ENCODE peak calls at places on chromosomes 13 and 19, in four cellular contexts. B is HepG2, N is GM12878, M is K562. O is an unnamed sample.

GRCh38 chr13:51682691-51683090 is 98.4 kb downstream of the WDFY2 start:
- DNase-seq in B (no peak), N (no peak), M (no peak), O (no peak)

GRCh38 chr13:72384186-72384823 is 343.1 kb downstream of the MZT1 start:
- DNase-seq in B (peak), N (no peak), M (no peak), O (no peak)

GRCh38 chr19:35708391-35708790 is 4.0 kb downstream of the ZBTB32 start:
- DNase-seq in B (no peak), N (no peak), M (no peak), O (no peak)

GRCh38 chr13:20400774-20401173 is 124.9 kb downstream of the CRYL1 start:
- DNase-seq in B (no peak), N (no peak), M (no peak), O (no peak)

GRCh38 chr19:15445807-15446376 is 3.9 kb downstream of the WIZ start:
- DNase-seq in B (no peak), N (no peak), M (no peak), O (no peak)

GRCh38 chr13:21675095-21676007 is 4.5 kb downstream of the FGF9 start:
- DNase-seq in B (no peak), N (no peak), M (no peak), O (peak)

GRCh38 chr19:53193534-53194222 is 520 bp upstream of the ZNF665 start:
- DNase-seq in B (no peak), N (no peak), M (no peak), O (no peak)

GRCh38 chr13:84607614-84608013 is 725.3 kb upstream of the SLITRK1 start:
- DNase-seq in B (no peak), N (no peak), M (no peak), O (no peak)

GRCh38 chr19:45439569-45440258 is 16.0 kb upstream of the ERCC1 start:
- DNase-seq in B (no peak), N (no peak), M (peak), O (peak)

GRCh38 chr13:45879666-45880065 is 28.1 kb upstream of the SIAH3 start:
- DNase-seq in B (peak), N (no peak), M (peak), O (peak)

GRCh38 chr19:35351441-35352176 is 3.9 kb downstream of the FFAR1 start:
- DNase-seq in B (no peak), N (no peak), M (no peak), O (no peak)

GRCh38 chr19:29836409-29836825 is 24.6 kb downstream of the CCNE1 start:
- DNase-seq in B (no peak), N (peak), M (no peak), O (no peak)

GRCh38 chr13:69951412-69951811 is 156.2 kb upstream of the ATXN8OS start:
- DNase-seq in B (no peak), N (no peak), M (no peak), O (no peak)

GRCh38 chr13:69950160-69950559 is 157.5 kb upstream of the ATXN8OS start:
- DNase-seq in B (no peak), N (no peak), M (no peak), O (no peak)

GRCh38 chr13:69947577-69947976 is 160.0 kb upstream of the ATXN8OS start:
- DNase-seq in B (no peak), N (no peak), M (no peak), O (no peak)

GRCh38 chr13:69946443-69946955 is 161.1 kb upstream of the ATXN8OS start:
- DNase-seq in B (no peak), N (no peak), M (no peak), O (no peak)

GRCh38 chr13:69948016-69948415 is 159.6 kb upstream of the ATXN8OS start:
- DNase-seq in B (no peak), N (peak), M (no peak), O (no peak)
- TF ChIP-seq SP1 in B (no peak), N (peak), M (no peak), O (no peak)

DNA sequence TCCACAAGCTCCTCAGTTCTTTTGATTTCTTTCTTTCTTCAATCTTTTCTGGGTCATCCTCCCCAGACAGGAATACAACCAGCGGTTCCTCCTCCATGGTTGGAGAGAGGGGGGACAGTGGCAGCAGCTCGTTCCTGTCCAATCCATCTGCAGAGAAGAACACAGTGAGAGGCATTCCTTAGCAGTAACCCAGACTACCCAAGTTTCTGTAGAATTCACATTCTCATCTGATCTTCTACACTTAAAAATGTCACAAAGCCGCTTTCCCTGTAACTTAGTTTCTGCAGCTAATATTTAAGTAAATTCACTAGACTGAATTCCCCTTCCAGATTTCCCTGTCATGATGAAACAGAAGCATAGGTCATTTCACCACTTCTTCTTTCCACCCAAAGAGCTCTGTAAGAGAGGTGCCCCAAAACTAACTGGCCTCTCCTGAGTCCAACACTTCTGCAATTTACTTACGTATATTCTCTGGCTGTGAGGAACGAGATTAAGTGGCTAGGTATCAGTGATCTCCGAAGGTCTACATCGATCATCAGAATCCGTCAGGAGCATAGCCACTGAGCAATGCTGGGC is 171.9 kb downstream of the TBC1D4 start:
- DNase-seq in B (no peak), N (no peak), M (no peak), O (no peak)
- TF ChIP-seq TARDBP in B (no peak), N (no peak), M (no peak), O (no peak)

DNA sequence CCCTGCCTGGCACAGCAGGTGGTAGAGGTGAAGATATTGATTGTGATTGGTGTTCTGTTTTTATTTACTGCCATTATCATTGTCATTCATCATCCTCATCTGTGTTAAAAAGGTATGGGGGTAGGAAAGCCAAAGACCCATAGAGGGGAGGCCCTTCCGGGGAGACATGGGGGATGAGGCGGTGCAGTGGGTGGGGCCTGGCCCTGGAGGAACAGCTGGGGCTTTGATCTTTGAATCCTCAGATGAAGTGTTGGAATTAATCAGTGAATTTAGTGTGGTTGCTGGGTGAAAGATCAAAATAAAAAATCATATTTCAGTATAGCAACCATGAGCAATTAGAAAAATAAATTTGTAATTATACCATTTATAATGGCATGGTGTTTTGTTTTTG is 7.4 kb downstream of the PTH2 start:
- DNase-seq in B (no peak), N (no peak), M (no peak), O (no peak)
- TF ChIP-seq FOXM1 in B (no peak), N (no peak), M (no peak), O (no peak)

DNA sequence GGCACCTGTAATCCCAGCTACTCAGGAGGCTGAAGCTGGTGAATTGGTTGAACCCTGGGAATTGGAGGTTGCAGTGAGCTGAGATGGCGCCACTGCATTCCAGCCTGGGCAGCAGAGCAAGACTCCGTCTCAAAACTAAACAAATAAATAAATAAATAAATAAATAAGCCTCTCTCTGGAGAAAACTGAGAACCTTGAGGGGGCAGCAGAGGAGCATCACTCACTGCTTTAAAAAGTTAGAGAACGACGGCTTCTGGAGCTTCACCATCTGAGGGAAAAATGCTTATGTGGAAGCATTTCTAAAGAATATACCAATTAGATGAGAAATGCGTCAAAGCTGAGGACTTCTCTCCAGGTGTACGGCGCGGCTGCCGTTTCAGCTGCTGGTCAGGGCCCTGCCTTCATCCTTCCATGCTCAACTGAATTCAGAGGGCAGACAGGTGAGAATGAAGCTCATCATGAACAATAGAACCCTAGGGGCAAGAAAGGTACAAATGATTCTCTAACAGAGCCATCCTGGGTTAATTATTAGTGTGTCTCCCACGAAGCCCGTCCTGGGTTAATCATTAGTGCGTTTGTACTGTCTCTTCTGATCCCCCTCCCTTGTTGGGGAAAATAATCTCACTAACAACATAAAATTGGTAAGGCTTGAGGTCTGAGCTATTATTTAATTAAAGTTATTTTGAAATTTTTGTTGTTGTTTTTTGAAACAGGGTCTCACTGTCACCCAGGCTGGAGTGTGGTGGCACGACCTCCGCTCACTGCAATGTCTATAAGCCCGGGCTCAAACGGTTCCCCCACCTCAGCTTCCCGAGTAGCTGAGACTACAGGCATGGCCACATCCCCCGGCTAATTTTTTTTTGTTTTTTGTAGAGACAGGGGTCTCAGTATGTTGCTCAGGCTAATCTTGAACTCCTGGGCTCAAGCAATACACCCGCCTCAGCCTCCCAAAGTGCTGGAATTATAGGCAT is 80.1 kb downstream of the IPO5 start:
- DNase-seq in B (peak), N (no peak), M (no peak), O (peak)
- TF ChIP-seq SP1 in B (no peak), N (no peak), M (no peak), O (no peak)

O was measured in HEK293T.